ENCODE peak calls at places on chromosome 2, in nine cellular contexts. J is spleen, A is gastrocnemius medialis, R is sigmoid colon, N is HCT116, T is A549, O is H54, C is heart left ventricle, M is NB4. D is an unnamed sample.

GRCh38 chr2:240567137-240567871 is 980 bp upstream of the RNPEPL1 start:
- DNase-seq in R (peak; percentile 68), J (peak; percentile 86), M (peak; percentile 46), C (peak; percentile 44), A (peak; percentile 3), O (no peak), N (no peak), T (no peak), D (no peak)

GRCh38 chr2:160252278-160252887 is 52.3 kb upstream of the ITGB6 start:
- DNase-seq in A (no peak), M (peak; percentile 57), T (peak; percentile 56), J (no peak), C (no peak), O (no peak), R (no peak), N (peak; percentile 34), D (no peak)

GRCh38 chr2:177586154-177586553 is 193.6 kb downstream of the AGPS start:
- DNase-seq in C (no peak), A (no peak), J (no peak), R (no peak), M (no peak), O (no peak), T (no peak), N (no peak), D (no peak)

GRCh38 chr2:60614319-60614718 is 60.9 kb upstream of the BCL11A start:
- DNase-seq in M (no peak), T (no peak), A (no peak), R (no peak), C (no peak), N (no peak), J (no peak), O (no peak), D (no peak)

GRCh38 chr2:151103551-151103950 is 158.1 kb downstream of the RBM43 start:
- DNase-seq in C (no peak), J (no peak), N (no peak), A (no peak), M (peak; percentile 10), R (no peak), T (no peak), O (no peak), D (no peak)

GRCh38 chr2:85949280-85949679 is 60.5 kb upstream of the ST3GAL5 start:
- DNase-seq in M (no peak), C (no peak), N (no peak), O (no peak), A (no peak), T (no peak), J (no peak), R (no peak), D (no peak)

GRCh38 chr2:238920601-238921001 is 72.7 kb downstream of the TWIST2 start:
- DNase-seq in N (no peak), M (no peak), R (peak; percentile 49), O (no peak), C (peak; percentile 17), J (peak; percentile 47), A (no peak), T (no peak), D (no peak)

GRCh38 chr2:200862532-200863000 is 1.9 kb downstream of the CLK1 start:
- DNase-seq in O (no peak), N (no peak), C (no peak), J (no peak), M (peak; percentile 62), A (peak; percentile 61), T (no peak), R (no peak), D (no peak)

GRCh38 chr2:135050684-135051083 is 1.4 kb upstream of the RAB3GAP1 start:
- DNase-seq in N (no peak), R (no peak), O (no peak), J (no peak), T (no peak), C (no peak), M (no peak), A (no peak), D (no peak)

GRCh38 chr2:135050132-135050531 is 2.0 kb upstream of the RAB3GAP1 start:
- DNase-seq in M (no peak), N (no peak), C (no peak), O (no peak), R (no peak), A (no peak), T (no peak), J (no peak), D (no peak)

GRCh38 chr2:135055182-135055786 is 3.2 kb downstream of the RAB3GAP1 start:
- DNase-seq in M (no peak), C (peak; percentile 30), R (no peak), J (no peak), N (no peak), A (no peak), T (no peak), O (no peak), D (no peak)

GRCh38 chr2:135052997-135053474 is 944 bp downstream of the RAB3GAP1 start:
- DNase-seq in A (no peak), C (no peak), T (no peak), R (no peak), J (peak; percentile 80), M (no peak), O (no peak), N (no peak), D (no peak)

DNA sequence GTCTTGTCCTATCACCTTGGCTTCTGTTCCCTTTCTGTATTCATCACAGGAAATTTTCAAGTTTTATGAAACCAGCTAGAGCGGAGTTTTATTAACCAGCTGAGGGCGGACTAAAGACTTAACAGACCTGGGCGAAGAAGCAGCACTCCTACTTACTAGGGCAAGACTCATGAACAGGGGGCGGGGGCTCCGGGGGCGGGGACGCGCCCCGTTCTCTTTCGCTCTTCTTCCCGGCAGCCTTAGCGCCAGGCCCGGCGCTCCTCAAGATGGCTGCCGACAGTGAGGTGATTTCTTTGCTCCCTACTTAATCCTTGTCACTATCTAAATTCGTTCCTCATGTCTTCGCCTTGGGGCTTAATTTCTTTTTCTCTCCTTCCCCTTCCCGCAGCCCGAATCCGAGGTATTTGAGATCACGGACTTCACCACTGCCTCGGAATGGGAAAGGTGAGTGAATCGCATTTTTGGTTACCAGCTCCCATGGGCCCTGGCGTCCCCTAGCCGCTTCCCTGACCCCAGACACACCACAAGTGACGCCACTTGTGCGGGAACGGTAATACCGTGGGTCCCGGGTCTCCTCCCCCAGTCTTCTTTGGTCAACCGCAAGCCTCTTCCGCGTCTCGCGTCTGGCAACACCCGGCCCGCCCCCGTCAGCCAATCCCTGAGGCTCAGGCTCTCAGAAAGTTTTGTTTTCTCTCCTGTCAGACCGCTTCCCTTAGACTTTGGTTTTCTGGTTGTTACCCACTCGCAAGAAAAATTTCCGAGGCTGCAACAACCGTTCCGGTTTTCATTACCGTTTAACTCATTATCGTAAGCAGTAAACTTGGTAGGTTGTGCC is at the start of gene RAB3GAP1:
- DNase-seq in O (peak; percentile 79), R (peak; percentile 80), N (peak; percentile 48), M (peak; percentile 94), T (peak; percentile 81), A (peak; percentile 53), C (peak; percentile 80), J (peak; percentile 95), D (peak; percentile 77)
- TF ChIP-seq POLR2A in O (peak; percentile 65), R (no peak), N (peak; percentile 85), M (peak; percentile 83), T (peak; percentile 87), A (peak; percentile 45), C (no peak), J (no peak), D (peak; percentile 90)

GRCh38 chr2:226791056-226791486 is 8.5 kb downstream of the IRS1 start:
- DNase-seq in T (no peak), O (no peak), J (no peak), N (no peak), R (peak; percentile 86), C (peak; percentile 52), M (no peak), A (peak; percentile 50), D (no peak)

GRCh38 chr2:226792155-226792871 is 7.3 kb downstream of the IRS1 start:
- DNase-seq in R (no peak), C (no peak), M (peak; percentile 28), A (no peak), O (no peak), T (no peak), N (no peak), J (no peak), D (no peak)

GRCh38 chr2:226790006-226790405 is 9.6 kb downstream of the IRS1 start:
- DNase-seq in O (no peak), M (no peak), T (no peak), N (no peak), C (no peak), J (no peak), R (no peak), A (no peak), D (no peak)

GRCh38 chr2:226790436-226790835 is 9.2 kb downstream of the IRS1 start:
- DNase-seq in O (no peak), R (no peak), A (peak; percentile 25), J (no peak), T (no peak), C (no peak), M (no peak), N (no peak), D (no peak)

GRCh38 chr2:226791487-226792081 is 8.0 kb downstream of the IRS1 start:
- DNase-seq in A (peak; percentile 89), J (peak; percentile 97), M (peak; percentile 91), R (peak; percentile 95), T (peak; percentile 92), O (peak; percentile 89), N (no peak), C (peak; percentile 95), D (peak; percentile 98)
- TF ChIP-seq POLR2A in A (peak; percentile 95), J (peak; percentile 30), M (no peak), R (no peak), T (peak; percentile 43), O (peak; percentile 29), N (no peak), C (no peak), D (peak; percentile 57)

DNA sequence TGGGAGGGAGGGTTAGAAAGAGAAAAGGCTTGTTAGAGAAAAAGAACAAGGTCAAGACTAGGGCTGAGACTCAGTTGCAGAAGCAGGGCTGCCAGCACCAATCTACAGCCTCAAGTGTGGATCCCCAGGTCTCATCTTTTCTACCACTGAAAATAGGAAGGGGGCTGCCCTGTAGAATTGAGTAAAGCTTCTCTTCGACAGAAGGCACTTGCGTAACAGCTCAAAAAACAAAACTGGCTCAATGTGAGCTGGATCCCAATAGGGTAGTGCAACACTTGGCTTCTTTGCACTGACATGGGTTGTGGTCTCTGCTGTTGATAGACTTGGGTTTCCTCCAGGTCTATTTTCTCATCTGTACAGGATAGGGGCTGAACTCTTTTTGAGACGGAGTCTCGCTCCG is 1.8 kb upstream of the MPV17 start:
- DNase-seq in O (no peak), T (no peak), J (no peak), A (no peak), M (peak; percentile 80), C (no peak), R (no peak), N (no peak), D (no peak)
- TF ChIP-seq POLR2A in O (no peak), T (no peak), J (no peak), A (no peak), M (no peak), C (no peak), R (no peak), N (no peak), D (no peak)

GRCh38 chr2:30225131-30225762 is 6.1 kb upstream of the LBH start:
- DNase-seq in R (peak; percentile 84), A (peak; percentile 72), C (no peak), N (no peak), O (peak; percentile 38), T (no peak), J (peak; percentile 84), M (no peak), D (no peak)
- TF ChIP-seq POLR2A in R (no peak), A (peak; percentile 13), C (no peak), N (no peak), O (no peak), T (no peak), J (no peak), M (no peak), D (peak; percentile 47)

D was measured in GM12892.